ENCODE peak calls at places on chromosomes 6 and 20, in four cellular contexts. H, Y, O and T are unnamed samples.

GRCh38 chr20:24960302-24960801 is 11.3 kb downstream of the CST7 start:
- DNase-seq in H (no peak), O (no peak), Y (peak), T (no peak)

GRCh38 chr6:8219352-8219943 is 117.1 kb upstream of the EEF1E1 start:
- DNase-seq in H (peak), O (peak), Y (no peak), T (peak)

GRCh38 chr6:2222275-2222842 is 23.0 kb downstream of the GMDS start:
- DNase-seq in Y (no peak), O (no peak), H (no peak), T (no peak)

GRCh38 chr20:18094191-18094590 is 36.5 kb upstream of the OVOL2 start:
- DNase-seq in Y (no peak), O (no peak), H (no peak), T (no peak)

GRCh38 chr6:121726596-121726995 is 291.1 kb downstream of the GJA1 start:
- DNase-seq in O (no peak), H (no peak), Y (no peak), T (no peak)

GRCh38 chr20:50347568-50347981 is 156.9 kb downstream of the CEBPB start:
- DNase-seq in O (no peak), Y (no peak), H (no peak), T (no peak)

GRCh38 chr20:54318892-54319291 is 111.0 kb downstream of the PFDN4 start:
- DNase-seq in O (no peak), H (no peak), Y (no peak), T (no peak)

GRCh38 chr6:35776364-35777215 is at the start of gene CLPSL2:
- DNase-seq in O (no peak), H (no peak), Y (no peak), T (no peak)

GRCh38 chr20:21682576-21682975 is 22.9 kb upstream of the PAX1 start:
- DNase-seq in O (no peak), H (peak), Y (no peak), T (no peak)

GRCh38 chr20:50510706-50511401 is 671 bp downstream of the PTPN1 start:
- DNase-seq in O (no peak), Y (no peak), H (no peak), T (no peak)

GRCh38 chr6:52539607-52540006 is 37.3 kb downstream of the TRAM2 start:
- DNase-seq in Y (no peak), O (no peak), H (no peak), T (no peak)

GRCh38 chr6:24949020-24949569 is 13.3 kb upstream of the RIPOR2 start:
- DNase-seq in Y (no peak), H (no peak), O (no peak), T (no peak)

GRCh38 chr20:25048519-25048952 is 9.4 kb downstream of the ACSS1 start:
- DNase-seq in Y (peak), H (no peak), O (no peak), T (no peak)

GRCh38 chr6:75317503-75318206 is 33.1 kb upstream of the TMEM30A start:
- DNase-seq in Y (no peak), H (peak), O (no peak), T (no peak)

GRCh38 chr6:32086661-32087573 is 22.2 kb downstream of the TNXB start:
- DNase-seq in H (peak), O (no peak), Y (no peak), T (no peak)